ENCODE peak calls at places on chromosomes 5 and 9, in four cellular contexts. P is tibial artery, T is brain microvascular endothelial cell, J is tibial nerve. X is an unnamed sample.

GRCh38 chr9:135498381-135499126 is 1.9 kb upstream of the MRPS2 start:
- DNase-seq in J (no peak), P (no peak), T (no peak), X (peak; percentile 31)

GRCh38 chr9:15999422-16000339 is 446.8 kb downstream of the CCDC171 start:
- DNase-seq in P (no peak), J (no peak), T (peak; percentile 98), X (no peak)

GRCh38 chr9:2335260-2335659 is 286.3 kb upstream of the VLDLR start:
- DNase-seq in P (no peak), J (no peak), T (no peak), X (no peak)

GRCh38 chr5:138230981-138231589 is 18.0 kb upstream of the CDC23 start:
- DNase-seq in J (no peak), P (no peak), T (peak; percentile 11), X (no peak)

GRCh38 chr9:93575706-93576295 is 583 bp upstream of the PHF2 start:
- DNase-seq in J (peak; percentile 49), P (peak; percentile 81), T (no peak), X (no peak)

GRCh38 chr5:139745121-139745799 is 50.3 kb upstream of the PSD2 start:
- DNase-seq in T (peak; percentile 75), P (peak; percentile 98), J (peak; percentile 20), X (no peak)

GRCh38 chr5:95543017-95543705 is 11.6 kb downstream of the SKIC3 start:
- DNase-seq in J (no peak), P (no peak), T (no peak), X (no peak)

GRCh38 chr9:113541019-113541900 is 77.7 kb downstream of the RGS3 start:
- DNase-seq in J (no peak), P (peak; percentile 63), T (peak; percentile 75), X (peak; percentile 48)

GRCh38 chr9:81174023-81174422 is 515.3 kb downstream of the TLE1 start:
- DNase-seq in P (no peak), J (no peak), T (no peak), X (no peak)

GRCh38 chr5:58240286-58240685 is 219.6 kb downstream of the PLK2 start:
- DNase-seq in P (no peak), T (peak; percentile 69), J (no peak), X (no peak)

GRCh38 chr9:111148390-111148993 is 110.2 kb upstream of the LPAR1 start:
- DNase-seq in P (no peak), J (no peak), T (peak; percentile 20), X (no peak)

GRCh38 chr9:3677541-3677940 is 151.7 kb upstream of the RFX3 start:
- DNase-seq in J (no peak), P (no peak), T (no peak), X (no peak)

GRCh38 chr5:22372376-22372775 is 480.8 kb downstream of the CDH12 start:
- DNase-seq in J (no peak), P (no peak), T (no peak), X (peak; percentile 73)

GRCh38 chr9:123742009-123742767 is 187.7 kb downstream of the DENND1A start:
- DNase-seq in J (peak; percentile 37), T (no peak), P (peak; percentile 65), X (peak; percentile 51)

GRCh38 chr5:14008819-14009311 is 64.4 kb upstream of the DNAH5 start:
- DNase-seq in P (no peak), J (no peak), T (no peak), X (no peak)

GRCh38 chr9:70832487-70832886 is 288.9 kb downstream of the TRPM3 start:
- DNase-seq in P (no peak), J (no peak), T (no peak), X (no peak)

GRCh38 chr5:114266374-114266773 is 95.5 kb upstream of the KCNN2 start:
- DNase-seq in J (no peak), T (no peak), P (no peak), X (no peak)

GRCh38 chr9:113360242-113360842 is 11.0 kb downstream of the BSPRY start:
- DNase-seq in P (no peak), J (no peak), T (no peak), X (no peak)

GRCh38 chr5:116539222-116539621 is 35.4 kb downstream of the SEMA6A start:
- DNase-seq in T (no peak), P (no peak), J (no peak), X (no peak)

GRCh38 chr9:136964833-136965422 is 12.4 kb upstream of the PTGDS start:
- DNase-seq in J (no peak), P (no peak), T (no peak), X (no peak)

GRCh38 chr5:142906863-142907671 is 136.9 kb downstream of the ARHGAP26 start:
- DNase-seq in T (peak; percentile 72), P (no peak), J (no peak), X (no peak)

GRCh38 chr5:154740957-154741356 is 14.2 kb upstream of the LARP1 start:
- DNase-seq in P (no peak), T (no peak), J (peak; percentile 36), X (peak; percentile 25)

GRCh38 chr5:79636981-79637733 is 24.9 kb downstream of the TENT2 start:
- DNase-seq in J (no peak), P (no peak), T (no peak), X (no peak)

GRCh38 chr5:88236866-88237642 is 31.6 kb downstream of the TMEM161B start:
- DNase-seq in P (no peak), T (peak; percentile 7), J (no peak), X (no peak)

GRCh38 chr5:131511934-131512333 is 123.1 kb downstream of the RAPGEF6 start:
- DNase-seq in P (no peak), T (no peak), J (no peak), X (no peak)

GRCh38 chr5:135222771-135223170 is 176.3 kb downstream of the MACROH2A1 start:
- DNase-seq in J (no peak), T (no peak), P (peak; percentile 50), X (no peak)

GRCh38 chr9:20593551-20593950 is 28.7 kb downstream of the MLLT3 start:
- DNase-seq in T (peak; percentile 51), J (no peak), P (no peak), X (no peak)

GRCh38 chr5:139470821-139471300 is at the start of gene SMIM33:
- DNase-seq in P (no peak), J (no peak), T (no peak), X (no peak)

GRCh38 chr5:135012951-135013391 is 21.1 kb downstream of the PITX1 start:
- DNase-seq in P (no peak), J (no peak), T (no peak), X (no peak)

GRCh38 chr5:14671414-14671813 is 6.9 kb downstream of the OTULIN start:
- DNase-seq in J (no peak), P (no peak), T (no peak), X (no peak)

DNA sequence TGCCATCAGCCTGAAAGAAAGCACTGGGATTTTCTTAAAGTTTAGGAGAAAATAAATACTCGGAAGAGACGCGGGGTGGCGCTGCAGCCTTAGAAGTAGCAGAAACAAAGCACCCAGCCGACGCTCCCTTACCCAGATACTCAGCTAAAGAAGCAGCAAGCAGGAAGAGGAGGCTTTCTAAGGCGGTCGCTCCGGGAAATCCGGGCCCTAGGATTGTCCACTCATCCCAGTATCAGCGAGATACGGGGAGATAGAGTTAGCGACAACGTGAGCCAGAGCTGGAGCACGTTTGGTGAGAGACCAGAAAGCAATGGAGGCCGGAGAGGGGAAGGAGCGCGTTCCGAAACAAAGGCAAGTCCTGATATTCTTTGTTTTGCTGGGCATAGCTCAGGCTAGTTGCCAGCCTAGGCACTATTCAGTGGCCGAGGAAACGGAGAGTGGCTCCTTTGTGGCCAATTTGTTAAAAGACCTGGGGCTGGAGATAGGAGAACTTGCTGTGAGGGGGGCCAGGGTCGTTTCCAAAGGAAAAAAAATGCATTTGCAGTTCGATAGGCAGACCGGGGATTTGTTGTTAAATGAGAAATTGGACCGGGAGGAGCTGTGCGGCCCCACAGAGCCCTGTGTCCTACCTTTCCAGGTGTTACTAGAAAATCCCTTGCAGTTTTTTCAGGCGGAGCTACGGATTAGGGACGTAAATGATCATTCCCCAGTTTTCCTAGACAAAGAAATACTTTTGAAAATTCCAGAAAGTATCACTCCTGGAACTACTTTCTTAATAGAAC is at the start of gene PCDHB2:
- DNase-seq in P (no peak), J (peak; percentile 12), T (no peak), X (no peak)
- TF ChIP-seq CTCF in P (no peak), J (peak; percentile 8), T (peak; percentile 5), X (peak; percentile 51)

GRCh38 chr9:133830310-133830709 is 92.2 kb upstream of the SARDH start:
- DNase-seq in J (no peak), T (no peak), P (no peak), X (no peak)
- H3K4me3 ChIP-seq in J (no peak overlapping the region), T (no peak overlapping the region), P (no peak overlapping the region), X (no peak overlapping the region)

GRCh38 chr5:64637837-64638443 is 52.4 kb upstream of the SHISAL2B start:
- DNase-seq in J (no peak), P (no peak), T (no peak), X (no peak)
- TF ChIP-seq CTCF in J (no peak), P (no peak), T (peak; percentile 29), X (no peak)

GRCh38 chr9:122374885-122375420 is 4.1 kb downstream of the PTGS1 start:
- DNase-seq in T (peak; percentile 51), P (peak; percentile 89), J (peak; percentile 58), X (no peak)
- H3K4me3 ChIP-seq in T (no peak overlapping the region), P (peak overlapping the region; percentile 1), J (no peak overlapping the region), X (no peak overlapping the region)

GRCh38 chr5:112351225-112351624 is 67.9 kb downstream of the EPB41L4A start:
- DNase-seq in T (no peak), J (no peak), P (no peak), X (no peak)
- TF ChIP-seq CTCF in T (no peak), J (no peak), P (no peak), X (no peak)

DNA sequence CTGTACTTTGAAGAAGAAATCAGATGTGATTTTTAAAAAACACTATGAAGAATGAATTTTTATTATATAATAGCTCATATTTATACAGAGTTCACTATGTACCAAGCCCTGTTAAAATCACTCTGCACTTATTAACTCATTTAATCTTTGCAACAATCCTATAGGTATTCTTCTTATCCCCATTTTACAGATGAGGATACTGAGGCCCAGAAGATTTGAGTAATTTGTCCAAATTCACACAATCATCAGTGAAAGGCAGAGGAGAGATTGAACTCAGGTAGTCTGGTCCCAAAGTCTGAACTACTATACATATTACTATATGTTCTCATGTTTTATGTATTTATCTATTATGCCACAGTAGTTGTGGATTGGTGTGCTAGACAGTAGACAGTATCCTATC is 16.1 kb downstream of the PLAC8L1 start:
- DNase-seq in P (no peak), J (no peak), T (no peak), X (no peak)
- H3K4me3 ChIP-seq in P (no peak overlapping the region), J (no peak overlapping the region), T (no peak overlapping the region), X (no peak overlapping the region)

GRCh38 chr9:68619056-68619455 is 78.4 kb upstream of the TMEM252 start:
- DNase-seq in P (no peak), T (no peak), J (no peak), X (no peak)
- TF ChIP-seq CTCF in P (no peak), T (no peak), J (no peak), X (no peak)